ENCODE peak calls at places on chromosomes 4 and X, in eight cellular contexts. O is T-helper 2 cell, L is GM10248, R is left colon, F is GM23338, X is non-pigmented ciliary epithelial cell, C is tibial artery, U is NCI-H1048. P is an unnamed sample.
A peak's percentile ranks its signal among the peaks of the same experiment; 100 is the strongest.

GRCh38 chr4:105859233-105859632 is 36.0 kb upstream of the NPNT start:
- DNase-seq in R (no peak), O (no peak), X (peak; percentile 56), C (no peak), U (no peak), L (peak; percentile 23), F (no peak), P (no peak)

GRCh38 chr4:54585321-54586000 is 72.3 kb upstream of the KIT start:
- DNase-seq in L (no peak), F (no peak), C (no peak), R (no peak), O (no peak), U (no peak), X (no peak), P (no peak)

GRCh38 chrX:22273714-22274317 is 1.1 kb downstream of the CBLL2 start:
- DNase-seq in X (no peak), L (no peak), F (no peak), C (no peak), R (no peak), U (no peak), O (no peak), P (no peak)

GRCh38 chrX:68060506-68061205 is 372.6 kb downstream of the OPHN1 start:
- DNase-seq in X (no peak), F (peak; percentile 31), L (no peak), C (no peak), O (no peak), R (no peak), U (no peak), P (no peak)

GRCh38 chr4:153438916-153439756 is 27.0 kb upstream of the TMEM131L start:
- DNase-seq in F (no peak), X (no peak), U (no peak), R (no peak), O (peak; percentile 73), L (peak; percentile 61), C (no peak), P (no peak)

GRCh38 chr4:127936974-127937373 is 28.0 kb downstream of the MFSD8 start:
- DNase-seq in X (no peak), O (no peak), L (no peak), U (no peak), R (no peak), F (no peak), C (no peak), P (no peak)

GRCh38 chr4:179415016-179415841 is 1973.0 kb upstream of the AGA start:
- DNase-seq in R (no peak), U (no peak), L (no peak), F (no peak), O (no peak), X (peak; percentile 19), C (no peak), P (no peak)

GRCh38 chrX:71941771-71942170 is 31.1 kb downstream of the NHSL2 start:
- DNase-seq in U (no peak), X (no peak), O (no peak), C (peak; percentile 58), R (peak; percentile 8), F (no peak), L (no peak), P (no peak)

GRCh38 chr4:76087007-76087769 is 12.7 kb downstream of the ART3 start:
- DNase-seq in R (peak; percentile 34), C (no peak), U (peak; percentile 13), F (peak; percentile 92), L (peak; percentile 31), X (no peak), O (peak; percentile 42), P (peak; percentile 66)

GRCh38 chrX:73239242-73239641 is 24.6 kb upstream of the NAP1L2 start:
- DNase-seq in R (no peak), X (no peak), O (no peak), C (no peak), L (no peak), U (no peak), F (peak; percentile 12), P (no peak)

P was measured in colonic mucosa.